ENCODE peak calls at places on chromosome 6, in six cellular contexts. One of them, this sample, is unnamed.

GRCh38 chr6:21836292-21836691 is 242.7 kb downstream of the SOX4 start:
- DNase-seq in hepatic stellate cell: no peak
- DNase-seq in mammary epithelial cell: no peak
- DNase-seq in natural killer cell: no peak
- DNase-seq in stimulated activated CD4-positive, alpha-beta T cell treated with anti-CD3 and anti-CD28 coated beads, TNF-alpha, amount 100 ng/mL, for 1 hour: no peak
- DNase-seq in ELR: no peak
- DNase-seq in this sample: no peak

GRCh38 chr6:168377481-168377850 is 57.9 kb upstream of the DACT2 start:
- DNase-seq in stimulated activated CD4-positive, alpha-beta T cell treated with anti-CD3 and anti-CD28 coated beads, TNF-alpha, amount 100 ng/mL, for 1 hour: no peak
- DNase-seq in mammary epithelial cell: no peak
- DNase-seq in natural killer cell: no peak
- DNase-seq in hepatic stellate cell: no peak
- DNase-seq in ELR: no peak
- DNase-seq in this sample: no peak

GRCh38 chr6:159996626-159997497 is 28.0 kb downstream of the IGF2R start:
- DNase-seq in natural killer cell: no peak
- DNase-seq in hepatic stellate cell: no peak
- DNase-seq in ELR: no peak
- DNase-seq in stimulated activated CD4-positive, alpha-beta T cell treated with anti-CD3 and anti-CD28 coated beads, TNF-alpha, amount 100 ng/mL, for 1 hour: no peak
- DNase-seq in mammary epithelial cell: no peak
- DNase-seq in this sample: no peak

GRCh38 chr6:56593801-56594318 is 48.8 kb downstream of the DST start:
- DNase-seq in hepatic stellate cell: no peak
- DNase-seq in natural killer cell: no peak
- DNase-seq in mammary epithelial cell: no peak
- DNase-seq in stimulated activated CD4-positive, alpha-beta T cell treated with anti-CD3 and anti-CD28 coated beads, TNF-alpha, amount 100 ng/mL, for 1 hour: no peak
- DNase-seq in ELR: no peak
- DNase-seq in this sample: peak

GRCh38 chr6:21664263-21665081 is 70.9 kb downstream of the SOX4 start:
- DNase-seq in stimulated activated CD4-positive, alpha-beta T cell treated with anti-CD3 and anti-CD28 coated beads, TNF-alpha, amount 100 ng/mL, for 1 hour: no peak
- DNase-seq in natural killer cell: no peak
- DNase-seq in hepatic stellate cell: peak
- DNase-seq in mammary epithelial cell: peak
- DNase-seq in ELR: no peak
- DNase-seq in this sample: peak

GRCh38 chr6:84035484-84035883 is 1.9 kb downstream of the MRAP2 start:
- DNase-seq in natural killer cell: no peak
- DNase-seq in mammary epithelial cell: no peak
- DNase-seq in stimulated activated CD4-positive, alpha-beta T cell treated with anti-CD3 and anti-CD28 coated beads, TNF-alpha, amount 100 ng/mL, for 1 hour: no peak
- DNase-seq in hepatic stellate cell: no peak
- DNase-seq in ELR: no peak
- DNase-seq in this sample: no peak

GRCh38 chr6:124882580-124883393 is 79.5 kb upstream of the RNF217 start:
- DNase-seq in stimulated activated CD4-positive, alpha-beta T cell treated with anti-CD3 and anti-CD28 coated beads, TNF-alpha, amount 100 ng/mL, for 1 hour: no peak
- DNase-seq in mammary epithelial cell: peak
- DNase-seq in natural killer cell: no peak
- DNase-seq in hepatic stellate cell: no peak
- DNase-seq in ELR: peak
- DNase-seq in this sample: peak

GRCh38 chr6:13417431-13417830 is 70.0 kb downstream of the GFOD1 start:
- DNase-seq in ELR: no peak
- DNase-seq in natural killer cell: no peak
- DNase-seq in stimulated activated CD4-positive, alpha-beta T cell treated with anti-CD3 and anti-CD28 coated beads, TNF-alpha, amount 100 ng/mL, for 1 hour: no peak
- DNase-seq in hepatic stellate cell: no peak
- DNase-seq in mammary epithelial cell: no peak
- DNase-seq in this sample: no peak

GRCh38 chr6:158233214-158233795 is 65.2 kb downstream of the GTF2H5 start:
- DNase-seq in stimulated activated CD4-positive, alpha-beta T cell treated with anti-CD3 and anti-CD28 coated beads, TNF-alpha, amount 100 ng/mL, for 1 hour: no peak
- DNase-seq in hepatic stellate cell: no peak
- DNase-seq in natural killer cell: no peak
- DNase-seq in ELR: no peak
- DNase-seq in mammary epithelial cell: peak
- DNase-seq in this sample: no peak

GRCh38 chr6:132089173-132089572 is 138.0 kb upstream of the CCN2 start:
- DNase-seq in mammary epithelial cell: no peak
- DNase-seq in stimulated activated CD4-positive, alpha-beta T cell treated with anti-CD3 and anti-CD28 coated beads, TNF-alpha, amount 100 ng/mL, for 1 hour: no peak
- DNase-seq in natural killer cell: no peak
- DNase-seq in ELR: no peak
- DNase-seq in hepatic stellate cell: no peak
- DNase-seq in this sample: no peak

GRCh38 chr6:23106951-23107350 is 537.6 kb downstream of the HDGFL1 start:
- DNase-seq in stimulated activated CD4-positive, alpha-beta T cell treated with anti-CD3 and anti-CD28 coated beads, TNF-alpha, amount 100 ng/mL, for 1 hour: no peak
- DNase-seq in natural killer cell: no peak
- DNase-seq in mammary epithelial cell: peak
- DNase-seq in ELR: peak
- DNase-seq in hepatic stellate cell: peak
- DNase-seq in this sample: peak

GRCh38 chr6:34602318-34603111 is 46.4 kb upstream of the SPDEF start:
- DNase-seq in ELR: peak
- DNase-seq in hepatic stellate cell: no peak
- DNase-seq in mammary epithelial cell: no peak
- DNase-seq in stimulated activated CD4-positive, alpha-beta T cell treated with anti-CD3 and anti-CD28 coated beads, TNF-alpha, amount 100 ng/mL, for 1 hour: no peak
- DNase-seq in natural killer cell: no peak
- DNase-seq in this sample: no peak

GRCh38 chr6:90730191-90730673 is 143.4 kb upstream of the MAP3K7 start:
- DNase-seq in hepatic stellate cell: no peak
- DNase-seq in ELR: no peak
- DNase-seq in stimulated activated CD4-positive, alpha-beta T cell treated with anti-CD3 and anti-CD28 coated beads, TNF-alpha, amount 100 ng/mL, for 1 hour: no peak
- DNase-seq in natural killer cell: no peak
- DNase-seq in mammary epithelial cell: peak
- DNase-seq in this sample: no peak

This sample was measured in GM23248.